ENCODE peak calls at places on chromosomes 2 and 18, in six cellular contexts. Y, Z, F, A, E and U are unnamed samples.
A peak's percentile ranks its signal among the peaks of the same experiment; 100 is the strongest.

GRCh38 chr2:236167297-236168109 is 683 bp downstream of the GBX2 start:
- DNase-seq in Y (peak; percentile 58), Z (no peak), F (no peak), A (no peak), E (peak; percentile 58), U (no peak)

GRCh38 chr18:50853863-50854271 is 25.1 kb upstream of the ME2 start:
- DNase-seq in Y (peak; percentile 79), Z (peak; percentile 51), F (no peak), A (no peak), E (no peak), U (peak; percentile 69)

GRCh38 chr18:55509631-55510372 is 78.2 kb downstream of the TCF4 start:
- DNase-seq in Y (no peak), Z (no peak), F (peak; percentile 17), A (no peak), E (no peak), U (no peak)

GRCh38 chr2:16816522-16816921 is 150.9 kb upstream of the CYRIA start:
- DNase-seq in Y (no peak), Z (no peak), F (no peak), A (no peak), E (no peak), U (no peak)

GRCh38 chr2:69966496-69966895 is 5.1 kb upstream of the ASPRV1 start:
- DNase-seq in Y (no peak), Z (no peak), F (no peak), A (no peak), E (no peak), U (no peak)

GRCh38 chr2:181790716-181791649 is 100.5 kb upstream of the ITPRID2 start:
- DNase-seq in Y (peak; percentile 92), Z (peak; percentile 88), F (peak; percentile 50), A (no peak), E (no peak), U (no peak)

GRCh38 chr2:60275958-60276357 is 277.5 kb downstream of the BCL11A start:
- DNase-seq in Y (no peak), Z (no peak), F (no peak), A (no peak), E (no peak), U (no peak)

GRCh38 chr18:58054041-58054733 is 10.2 kb downstream of the NEDD4L start:
- DNase-seq in Y (peak; percentile 26), Z (peak; percentile 76), F (no peak), A (no peak), E (no peak), U (no peak)

GRCh38 chr18:13973061-13973460 is 57.7 kb upstream of the MC2R start:
- DNase-seq in Y (no peak), Z (no peak), F (no peak), A (no peak), E (no peak), U (no peak)

GRCh38 chr2:39547811-39548719 is 111.0 kb upstream of the MAP4K3 start:
- DNase-seq in Y (peak; percentile 29), Z (no peak), F (no peak), A (no peak), E (no peak), U (no peak)

GRCh38 chr18:1252534-1252933 is 347.9 kb downstream of the ADCYAP1 start:
- DNase-seq in Y (no peak), Z (no peak), F (no peak), A (no peak), E (no peak), U (no peak)

DNA sequence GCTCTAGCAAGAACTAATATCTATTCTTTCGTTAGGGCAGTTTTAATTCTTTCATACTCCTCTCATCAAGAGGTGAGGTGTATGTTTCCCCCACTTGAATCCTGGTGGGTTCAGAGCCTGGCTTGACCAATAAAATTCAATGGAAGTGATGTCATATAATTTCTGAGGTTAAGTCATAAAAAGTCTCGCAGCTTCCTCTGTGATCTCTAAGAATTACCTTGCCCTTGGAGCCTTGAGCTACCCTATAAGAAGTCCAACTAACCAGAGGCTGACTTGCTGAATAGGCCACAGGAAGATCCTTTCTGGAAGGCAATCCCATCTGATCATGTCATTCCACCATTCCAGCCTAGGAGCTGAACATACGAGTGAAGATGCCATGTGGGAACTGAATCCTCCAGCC is 26.1 kb upstream of the INO80D start:
- DNase-seq in Y (no peak), Z (no peak), F (no peak), A (no peak), E (no peak), U (no peak)
- TF ChIP-seq EP300 in Y (no peak), Z (no peak), F (no peak), A (no peak), E (no peak), U (no peak)

DNA sequence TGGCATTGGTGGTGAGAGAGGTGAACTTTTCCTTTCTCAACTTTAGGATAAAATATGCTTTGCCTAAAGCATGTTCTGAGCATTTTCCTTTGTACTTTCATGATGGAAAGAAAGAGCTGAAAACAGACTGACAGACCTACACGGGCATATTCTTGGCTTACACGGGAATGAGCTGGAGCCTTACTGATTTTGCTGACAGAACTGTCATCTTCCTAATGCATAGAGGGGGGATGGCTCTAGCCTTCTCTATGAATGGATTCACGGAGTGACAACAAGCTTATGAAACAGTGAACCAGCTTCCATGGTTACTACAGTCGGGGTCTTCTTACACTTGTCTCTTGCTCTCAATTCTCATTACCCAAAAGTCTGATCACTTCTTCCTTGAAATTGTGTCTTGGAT is 32.2 kb downstream of the FSHR start:
- DNase-seq in Y (no peak), Z (no peak), F (no peak), A (no peak), E (no peak), U (no peak)
- TF ChIP-seq EP300 in Y (no peak), Z (no peak), F (no peak), A (no peak), E (no peak), U (no peak)

GRCh38 chr18:61855127-61855991 is 37.4 kb downstream of the RNF152 start:
- DNase-seq in Y (no peak), Z (no peak), F (no peak), A (no peak), E (no peak), U (no peak)
- TF ChIP-seq EP300 in Y (no peak), Z (no peak), F (no peak), A (no peak), E (no peak), U (no peak)

DNA sequence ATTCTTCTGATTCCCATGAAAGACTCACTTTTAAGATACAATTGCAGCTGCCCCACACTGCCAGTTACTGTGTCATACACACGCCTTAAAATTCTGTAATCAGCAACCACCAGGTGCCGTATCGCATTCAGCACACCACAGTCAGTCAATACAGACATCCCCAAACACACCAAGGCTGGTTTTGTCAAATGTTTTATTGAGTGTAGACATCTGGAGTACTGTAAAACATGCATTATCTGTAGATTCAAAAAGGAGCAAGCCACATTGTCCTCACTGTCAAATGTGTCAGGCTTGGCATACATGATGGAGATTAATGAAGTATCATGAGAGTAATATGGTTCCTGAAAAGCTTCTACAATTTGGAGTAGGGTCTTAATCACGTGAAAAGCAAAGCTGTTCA is 109.7 kb upstream of the SP3 start:
- DNase-seq in Y (no peak), Z (no peak), F (no peak), A (no peak), E (peak; percentile 51), U (no peak)
- TF ChIP-seq EP300 in Y (no peak), Z (no peak), F (no peak), A (no peak), E (peak; percentile 94), U (no peak)